ENCODE peak calls at places on chromosomes 5 and 9, in five cellular contexts. J, S, W, A and O are unnamed samples.

GRCh38 chr9:135375001-135375400 is 104.6 kb upstream of the PPP1R26 start:
- DNase-seq in J (no peak), S (no peak), W (no peak), A (no peak), O (no peak)

GRCh38 chr5:38871211-38871610 is 25.4 kb downstream of the OSMR start:
- DNase-seq in J (no peak), S (no peak), W (no peak), A (no peak), O (no peak)

GRCh38 chr5:147743686-147744332 is 38.7 kb downstream of the JAKMIP2 start:
- DNase-seq in J (no peak), S (no peak), W (no peak), A (no peak), O (no peak)

GRCh38 chr9:90801507-90802289 is at the start of gene SYK:
- DNase-seq in J (no peak), S (no peak), W (no peak), A (no peak), O (no peak)

GRCh38 chr5:16980983-16981382 is 44.9 kb upstream of the MYO10 start:
- DNase-seq in J (no peak), S (peak), W (no peak), A (no peak), O (no peak)

GRCh38 chr5:173888473-173889135 is 455 bp downstream of the CPEB4 start:
- DNase-seq in J (peak), S (peak), W (no peak), A (peak), O (no peak)

GRCh38 chr9:137441289-137441934 is at the start of gene ENTPD8:
- DNase-seq in J (no peak), S (peak), W (no peak), A (no peak), O (no peak)

GRCh38 chr5:82873452-82873851 is 203.7 kb downstream of the TMEM167A start:
- DNase-seq in J (no peak), S (no peak), W (no peak), A (no peak), O (no peak)

GRCh38 chr5:164073013-164073535 is 567.7 kb downstream of the MAT2B start:
- DNase-seq in J (no peak), S (no peak), W (no peak), A (peak), O (no peak)

GRCh38 chr5:134312796-134313195 is 54.2 kb downstream of the CDKL3 start:
- DNase-seq in J (no peak), S (no peak), W (no peak), A (no peak), O (no peak)

GRCh38 chr5:131109540-131110255 is 55.4 kb downstream of the HINT1 start:
- DNase-seq in J (peak), S (peak), W (peak), A (peak), O (no peak)

GRCh38 chr5:35354751-35355150 is 124.5 kb upstream of the PRLR start:
- DNase-seq in J (no peak), S (peak), W (no peak), A (no peak), O (no peak)

GRCh38 chr9:133509179-133510083 is 15.3 kb downstream of the MYMK start:
- DNase-seq in J (no peak), S (no peak), W (no peak), A (no peak), O (no peak)

GRCh38 chr9:85897853-85898252 is 43.1 kb upstream of the NAA35 start:
- DNase-seq in J (no peak), S (no peak), W (no peak), A (no peak), O (no peak)

GRCh38 chr5:5141625-5142527 is 1.7 kb downstream of the ADAMTS16 start:
- DNase-seq in J (peak), S (peak), W (peak), A (peak), O (peak)

GRCh38 chr9:126301985-126302603 is 24.5 kb upstream of the MVB12B start:
- DNase-seq in J (peak), S (peak), W (peak), A (peak), O (no peak)

GRCh38 chr5:17665836-17666235 is 31.6 kb downstream of the TAF11L14 start:
- DNase-seq in J (no peak), S (no peak), W (no peak), A (no peak), O (no peak)

GRCh38 chr9:86452194-86452828 is 98.1 kb upstream of the TUT7 start:
- DNase-seq in J (peak), S (peak), W (no peak), A (no peak), O (no peak)

GRCh38 chr9:81557957-81558791 is 131.2 kb downstream of the TLE1 start:
- DNase-seq in J (peak), S (peak), W (no peak), A (peak), O (no peak)

GRCh38 chr5:68086857-68087256 is 128.7 kb upstream of the PIK3R1 start:
- DNase-seq in J (peak), S (peak), W (peak), A (peak), O (no peak)

GRCh38 chr5:154053468-154053867 is 14.7 kb downstream of the MFAP3 start:
- DNase-seq in J (no peak), S (no peak), W (no peak), A (no peak), O (no peak)

GRCh38 chr9:16335788-16336580 is 534.5 kb downstream of the BNC2 start:
- DNase-seq in J (peak), S (peak), W (no peak), A (peak), O (no peak)

GRCh38 chr5:68070641-68071191 is 144.8 kb upstream of the PIK3R1 start:
- DNase-seq in J (peak), S (peak), W (no peak), A (no peak), O (no peak)

GRCh38 chr5:14739961-14740360 is 75.4 kb downstream of the OTULIN start:
- DNase-seq in J (no peak), S (no peak), W (no peak), A (no peak), O (no peak)

GRCh38 chr9:16879416-16879815 is 8.9 kb upstream of the BNC2 start:
- DNase-seq in J (peak), S (no peak), W (no peak), A (no peak), O (no peak)

GRCh38 chr5:148986636-148987035 is 76.2 kb downstream of the SH3TC2 start:
- DNase-seq in J (no peak), S (no peak), W (no peak), A (no peak), O (no peak)

GRCh38 chr5:102090770-102091169 is 205.3 kb downstream of the SLCO4C1 start:
- DNase-seq in J (no peak), S (peak), W (no peak), A (no peak), O (no peak)

GRCh38 chr5:39158127-39158593 is 61.2 kb downstream of the FYB1 start:
- DNase-seq in J (no peak), S (peak), W (no peak), A (peak), O (no peak)

GRCh38 chr9:99822596-99823391 is 1.1 kb downstream of the NR4A3 start:
- DNase-seq in J (peak), S (peak), W (no peak), A (peak), O (no peak)

GRCh38 chr5:6731465-6732237 is 18.4 kb downstream of the TENT4A start:
- DNase-seq in J (no peak), S (peak), W (no peak), A (peak), O (no peak)

GRCh38 chr5:36272136-36272665 is 29.5 kb downstream of the RANBP3L start:
- DNase-seq in J (no peak), S (peak), W (no peak), A (peak), O (no peak)

GRCh38 chr9:91693226-91693625 is 256.8 kb downstream of the ROR2 start:
- DNase-seq in J (no peak), S (no peak), W (no peak), A (no peak), O (no peak)

GRCh38 chr9:93126151-93126781 is 7.8 kb downstream of the NINJ1 start:
- DNase-seq in J (no peak), S (no peak), W (no peak), A (no peak), O (no peak)

GRCh38 chr5:78628260-78629024 is 20.1 kb downstream of the LHFPL2 start:
- DNase-seq in J (no peak), S (no peak), W (no peak), A (no peak), O (no peak)

GRCh38 chr5:137296213-137296702 is 202.9 kb downstream of the SPOCK1 start:
- DNase-seq in J (peak), S (no peak), W (no peak), A (no peak), O (no peak)